ENCODE peak calls at places on chromosome X, in five cellular contexts. One of them, this sample, is unnamed.

GRCh38 chrX:149010026-149010898 is 494.8 kb downstream of the IDS start:
- DNase-seq in stomach: no peak
- DNase-seq in brain microvascular endothelial cell: no peak
- DNase-seq in epithelial cell of esophagus: no peak
- DNase-seq in fibroblast of the aortic adventitia: no peak
- DNase-seq in this sample: no peak

GRCh38 chrX:20063716-20064351 is 52.9 kb downstream of the MAP7D2 start:
- DNase-seq in epithelial cell of esophagus: peak; percentile 46
- DNase-seq in brain microvascular endothelial cell: no peak
- DNase-seq in fibroblast of the aortic adventitia: no peak
- DNase-seq in stomach: no peak
- DNase-seq in this sample: no peak

GRCh38 chrX:56794404-56794803 is 65.4 kb downstream of the NBDY start:
- DNase-seq in brain microvascular endothelial cell: no peak
- DNase-seq in fibroblast of the aortic adventitia: no peak
- DNase-seq in stomach: peak; percentile 14
- DNase-seq in epithelial cell of esophagus: no peak
- DNase-seq in this sample: no peak

GRCh38 chrX:56759736-56760409 is 30.8 kb downstream of the NBDY start:
- DNase-seq in brain microvascular endothelial cell: no peak
- DNase-seq in epithelial cell of esophagus: no peak
- DNase-seq in stomach: no peak
- DNase-seq in fibroblast of the aortic adventitia: no peak
- DNase-seq in this sample: peak; percentile 79

GRCh38 chrX:153297376-153297775 is 24.2 kb downstream of the PNMA6F start:
- DNase-seq in stomach: no peak
- DNase-seq in epithelial cell of esophagus: no peak
- DNase-seq in fibroblast of the aortic adventitia: no peak
- DNase-seq in brain microvascular endothelial cell: no peak
- DNase-seq in this sample: no peak

GRCh38 chrX:150200820-150201287 is 162.3 kb upstream of the MAMLD1 start:
- DNase-seq in epithelial cell of esophagus: peak; percentile 98
- DNase-seq in brain microvascular endothelial cell: peak; percentile 95
- DNase-seq in fibroblast of the aortic adventitia: peak; percentile 93
- DNase-seq in stomach: no peak
- DNase-seq in this sample: peak; percentile 90

GRCh38 chrX:153614818-153615217 is 15.9 kb upstream of the CCNQ start:
- DNase-seq in fibroblast of the aortic adventitia: no peak
- DNase-seq in epithelial cell of esophagus: no peak
- DNase-seq in brain microvascular endothelial cell: no peak
- DNase-seq in stomach: no peak
- DNase-seq in this sample: no peak

GRCh38 chrX:109312757-109313156 is 169.1 kb downstream of the GUCY2F start:
- DNase-seq in brain microvascular endothelial cell: peak; percentile 46
- DNase-seq in epithelial cell of esophagus: peak; percentile 6
- DNase-seq in stomach: no peak
- DNase-seq in fibroblast of the aortic adventitia: no peak
- DNase-seq in this sample: no peak

GRCh38 chrX:1743105-1743504 is 128.2 kb downstream of the ASMT start:
- DNase-seq in epithelial cell of esophagus: no peak
- DNase-seq in stomach: no peak
- DNase-seq in brain microvascular endothelial cell: no peak
- DNase-seq in fibroblast of the aortic adventitia: no peak
- DNase-seq in this sample: no peak
- TF ChIP-seq CTCF in epithelial cell of esophagus: no peak
- TF ChIP-seq CTCF in stomach: no peak
- TF ChIP-seq CTCF in brain microvascular endothelial cell: no peak
- TF ChIP-seq CTCF in fibroblast of the aortic adventitia: no peak
- TF ChIP-seq CTCF in this sample: no peak

GRCh38 chrX:68903111-68903510 is 74.3 kb downstream of the EFNB1 start:
- DNase-seq in fibroblast of the aortic adventitia: no peak
- DNase-seq in brain microvascular endothelial cell: no peak
- DNase-seq in epithelial cell of esophagus: no peak
- DNase-seq in stomach: no peak
- DNase-seq in this sample: no peak
- TF ChIP-seq CTCF in fibroblast of the aortic adventitia: no peak
- TF ChIP-seq CTCF in brain microvascular endothelial cell: no peak
- TF ChIP-seq CTCF in epithelial cell of esophagus: no peak
- TF ChIP-seq CTCF in stomach: no peak
- TF ChIP-seq CTCF in this sample: no peak

GRCh38 chrX:17007134-17007768 is 60.8 kb downstream of the REPS2 start:
- DNase-seq in stomach: no peak
- DNase-seq in brain microvascular endothelial cell: no peak
- DNase-seq in fibroblast of the aortic adventitia: peak; percentile 32
- DNase-seq in epithelial cell of esophagus: peak; percentile 11
- DNase-seq in this sample: no peak
- TF ChIP-seq CTCF in stomach: no peak
- TF ChIP-seq CTCF in brain microvascular endothelial cell: peak; percentile 67
- TF ChIP-seq CTCF in fibroblast of the aortic adventitia: peak; percentile 48
- TF ChIP-seq CTCF in epithelial cell of esophagus: no peak
- TF ChIP-seq CTCF in this sample: peak; percentile 33

DNA sequence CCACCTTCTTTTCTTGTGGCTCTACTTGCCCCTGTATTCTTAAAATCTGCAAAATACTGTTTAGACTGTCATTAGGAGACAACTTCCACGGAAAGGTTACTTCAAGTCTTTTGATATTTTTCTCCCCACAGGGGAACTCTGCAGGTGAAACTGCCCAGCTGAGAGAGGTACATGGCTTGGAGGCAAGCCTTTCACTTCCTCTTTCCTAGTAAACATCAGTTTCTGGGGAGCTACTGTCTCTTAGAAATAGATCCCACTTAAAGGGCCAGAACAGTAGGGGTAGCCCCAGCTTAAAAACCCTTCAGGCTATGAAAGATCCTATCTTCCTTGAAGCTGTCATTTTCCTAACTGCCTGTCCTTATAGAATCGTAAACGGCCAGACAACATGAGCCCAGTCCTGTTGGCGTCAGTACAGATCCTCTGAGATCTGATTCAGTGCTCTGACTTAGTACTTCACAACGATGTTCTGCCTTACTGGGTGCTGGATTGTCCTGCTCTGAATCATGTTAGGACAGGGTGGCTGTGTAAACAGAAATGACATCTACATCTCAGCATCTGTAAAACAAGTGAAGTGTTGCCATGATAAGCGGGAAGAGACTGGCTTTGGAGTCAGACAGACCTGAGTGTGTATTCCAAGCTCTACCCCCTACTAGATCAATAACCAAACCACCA is 102.1 kb downstream of the ITIH6 start:
- DNase-seq in epithelial cell of esophagus: peak; percentile 18
- DNase-seq in brain microvascular endothelial cell: no peak
- DNase-seq in stomach: no peak
- DNase-seq in fibroblast of the aortic adventitia: no peak
- DNase-seq in this sample: no peak
- TF ChIP-seq CTCF in epithelial cell of esophagus: no peak
- TF ChIP-seq CTCF in brain microvascular endothelial cell: no peak
- TF ChIP-seq CTCF in stomach: no peak
- TF ChIP-seq CTCF in fibroblast of the aortic adventitia: no peak
- TF ChIP-seq CTCF in this sample: no peak

This sample was measured in osteocyte.